ENCODE peak calls at places on chromosomes 11 and 22, in eight cellular contexts. One of them, this sample, is unnamed.

GRCh38 chr11:63765688-63766241 is 2.8 kb downstream of the ZFTA start:
- DNase-seq in dorsolateral prefrontal cortex: no peak
- DNase-seq in SJSA1: no peak
- DNase-seq in ovary: peak
- DNase-seq in left ventricle myocardium inferior: no peak
- DNase-seq in naive thymus-derived CD4-positive, alpha-beta T cell: no peak
- DNase-seq in brain microvascular endothelial cell: no peak
- DNase-seq in lung: no peak
- DNase-seq in this sample: peak

GRCh38 chr11:57514538-57515331 is 767 bp downstream of the SLC43A1 start:
- DNase-seq in ovary: peak
- DNase-seq in lung: peak
- DNase-seq in brain microvascular endothelial cell: peak
- DNase-seq in naive thymus-derived CD4-positive, alpha-beta T cell: peak
- DNase-seq in SJSA1: peak
- DNase-seq in dorsolateral prefrontal cortex: no peak
- DNase-seq in left ventricle myocardium inferior: peak
- DNase-seq in this sample: peak

GRCh38 chr11:11608783-11609232 is 13.0 kb downstream of the GALNT18 start:
- DNase-seq in dorsolateral prefrontal cortex: no peak
- DNase-seq in left ventricle myocardium inferior: no peak
- DNase-seq in naive thymus-derived CD4-positive, alpha-beta T cell: peak
- DNase-seq in ovary: no peak
- DNase-seq in lung: no peak
- DNase-seq in SJSA1: peak
- DNase-seq in brain microvascular endothelial cell: no peak
- DNase-seq in this sample: no peak

GRCh38 chr11:22778642-22779041 is 51.0 kb downstream of the SVIP start:
- DNase-seq in brain microvascular endothelial cell: no peak
- DNase-seq in naive thymus-derived CD4-positive, alpha-beta T cell: no peak
- DNase-seq in lung: no peak
- DNase-seq in left ventricle myocardium inferior: no peak
- DNase-seq in ovary: no peak
- DNase-seq in SJSA1: no peak
- DNase-seq in dorsolateral prefrontal cortex: no peak
- DNase-seq in this sample: no peak

GRCh38 chr11:72189448-72190250 is 2.3 kb upstream of the FOLR1 start:
- DNase-seq in left ventricle myocardium inferior: no peak
- DNase-seq in SJSA1: no peak
- DNase-seq in ovary: no peak
- DNase-seq in brain microvascular endothelial cell: no peak
- DNase-seq in dorsolateral prefrontal cortex: no peak
- DNase-seq in lung: peak
- DNase-seq in naive thymus-derived CD4-positive, alpha-beta T cell: no peak
- DNase-seq in this sample: peak

GRCh38 chr11:14380947-14381555 is 22.1 kb upstream of the RRAS2 start:
- DNase-seq in naive thymus-derived CD4-positive, alpha-beta T cell: peak
- DNase-seq in SJSA1: peak
- DNase-seq in lung: peak
- DNase-seq in left ventricle myocardium inferior: peak
- DNase-seq in ovary: peak
- DNase-seq in dorsolateral prefrontal cortex: peak
- DNase-seq in brain microvascular endothelial cell: no peak
- DNase-seq in this sample: peak

GRCh38 chr22:36729321-36729720 is 25.8 kb upstream of the CACNG2 start:
- DNase-seq in SJSA1: no peak
- DNase-seq in lung: no peak
- DNase-seq in brain microvascular endothelial cell: no peak
- DNase-seq in left ventricle myocardium inferior: no peak
- DNase-seq in ovary: no peak
- DNase-seq in naive thymus-derived CD4-positive, alpha-beta T cell: no peak
- DNase-seq in dorsolateral prefrontal cortex: no peak
- DNase-seq in this sample: no peak

GRCh38 chr11:62574363-62575057 is 819 bp upstream of the EEF1G start:
- DNase-seq in naive thymus-derived CD4-positive, alpha-beta T cell: no peak
- DNase-seq in left ventricle myocardium inferior: peak
- DNase-seq in SJSA1: no peak
- DNase-seq in dorsolateral prefrontal cortex: peak
- DNase-seq in brain microvascular endothelial cell: no peak
- DNase-seq in ovary: peak
- DNase-seq in lung: no peak
- DNase-seq in this sample: peak

GRCh38 chr11:96002754-96003290 is 78.9 kb upstream of the MTMR2 start:
- DNase-seq in left ventricle myocardium inferior: no peak
- DNase-seq in ovary: no peak
- DNase-seq in naive thymus-derived CD4-positive, alpha-beta T cell: no peak
- DNase-seq in brain microvascular endothelial cell: no peak
- DNase-seq in dorsolateral prefrontal cortex: no peak
- DNase-seq in lung: no peak
- DNase-seq in SJSA1: no peak
- DNase-seq in this sample: no peak

GRCh38 chr11:36065436-36065835 is 121.6 kb downstream of the LDLRAD3 start:
- DNase-seq in SJSA1: no peak
- DNase-seq in dorsolateral prefrontal cortex: no peak
- DNase-seq in ovary: no peak
- DNase-seq in left ventricle myocardium inferior: no peak
- DNase-seq in naive thymus-derived CD4-positive, alpha-beta T cell: no peak
- DNase-seq in brain microvascular endothelial cell: peak
- DNase-seq in lung: no peak
- DNase-seq in this sample: no peak

GRCh38 chr11:13238879-13239514 is 38.6 kb upstream of the BMAL1 start:
- DNase-seq in brain microvascular endothelial cell: peak
- DNase-seq in lung: peak
- DNase-seq in SJSA1: peak
- DNase-seq in ovary: peak
- DNase-seq in dorsolateral prefrontal cortex: no peak
- DNase-seq in naive thymus-derived CD4-positive, alpha-beta T cell: peak
- DNase-seq in left ventricle myocardium inferior: peak
- DNase-seq in this sample: peak

GRCh38 chr11:13233173-13233572 is 44.4 kb upstream of the BMAL1 start:
- DNase-seq in dorsolateral prefrontal cortex: no peak
- DNase-seq in lung: no peak
- DNase-seq in naive thymus-derived CD4-positive, alpha-beta T cell: no peak
- DNase-seq in left ventricle myocardium inferior: no peak
- DNase-seq in brain microvascular endothelial cell: no peak
- DNase-seq in SJSA1: no peak
- DNase-seq in ovary: no peak
- DNase-seq in this sample: no peak

GRCh38 chr11:13235895-13236294 is 41.7 kb upstream of the BMAL1 start:
- DNase-seq in lung: no peak
- DNase-seq in naive thymus-derived CD4-positive, alpha-beta T cell: no peak
- DNase-seq in left ventricle myocardium inferior: no peak
- DNase-seq in brain microvascular endothelial cell: no peak
- DNase-seq in ovary: no peak
- DNase-seq in dorsolateral prefrontal cortex: no peak
- DNase-seq in SJSA1: no peak
- DNase-seq in this sample: no peak
- H3K4me3 ChIP-seq in lung: no peak
- H3K4me3 ChIP-seq in naive thymus-derived CD4-positive, alpha-beta T cell: no peak
- H3K4me3 ChIP-seq in left ventricle myocardium inferior: no peak
- H3K4me3 ChIP-seq in brain microvascular endothelial cell: no peak
- H3K4me3 ChIP-seq in ovary: no peak
- H3K4me3 ChIP-seq in dorsolateral prefrontal cortex: no peak
- H3K4me3 ChIP-seq in SJSA1: no peak
- H3K4me3 ChIP-seq in this sample: no peak

GRCh38 chr22:30695871-30696655 is 1.4 kb downstream of the OSBP2 start:
- DNase-seq in SJSA1: no peak
- DNase-seq in brain microvascular endothelial cell: no peak
- DNase-seq in dorsolateral prefrontal cortex: peak
- DNase-seq in naive thymus-derived CD4-positive, alpha-beta T cell: no peak
- DNase-seq in ovary: no peak
- DNase-seq in lung: no peak
- DNase-seq in left ventricle myocardium inferior: no peak
- DNase-seq in this sample: no peak

GRCh38 chr22:30694638-30695350 is at the start of gene OSBP2:
- DNase-seq in lung: peak
- DNase-seq in dorsolateral prefrontal cortex: peak
- DNase-seq in SJSA1: no peak
- DNase-seq in ovary: peak
- DNase-seq in brain microvascular endothelial cell: no peak
- DNase-seq in left ventricle myocardium inferior: peak
- DNase-seq in naive thymus-derived CD4-positive, alpha-beta T cell: peak
- DNase-seq in this sample: peak

GRCh38 chr22:30695351-30695762 is 683 bp downstream of the OSBP2 start:
- DNase-seq in lung: no peak
- DNase-seq in brain microvascular endothelial cell: no peak
- DNase-seq in dorsolateral prefrontal cortex: peak
- DNase-seq in SJSA1: no peak
- DNase-seq in ovary: no peak
- DNase-seq in left ventricle myocardium inferior: no peak
- DNase-seq in naive thymus-derived CD4-positive, alpha-beta T cell: no peak
- DNase-seq in this sample: peak

GRCh38 chr22:30691204-30691603 is 3.5 kb upstream of the OSBP2 start:
- DNase-seq in lung: no peak
- DNase-seq in SJSA1: no peak
- DNase-seq in ovary: no peak
- DNase-seq in brain microvascular endothelial cell: no peak
- DNase-seq in dorsolateral prefrontal cortex: no peak
- DNase-seq in naive thymus-derived CD4-positive, alpha-beta T cell: no peak
- DNase-seq in left ventricle myocardium inferior: no peak
- DNase-seq in this sample: no peak

DNA sequence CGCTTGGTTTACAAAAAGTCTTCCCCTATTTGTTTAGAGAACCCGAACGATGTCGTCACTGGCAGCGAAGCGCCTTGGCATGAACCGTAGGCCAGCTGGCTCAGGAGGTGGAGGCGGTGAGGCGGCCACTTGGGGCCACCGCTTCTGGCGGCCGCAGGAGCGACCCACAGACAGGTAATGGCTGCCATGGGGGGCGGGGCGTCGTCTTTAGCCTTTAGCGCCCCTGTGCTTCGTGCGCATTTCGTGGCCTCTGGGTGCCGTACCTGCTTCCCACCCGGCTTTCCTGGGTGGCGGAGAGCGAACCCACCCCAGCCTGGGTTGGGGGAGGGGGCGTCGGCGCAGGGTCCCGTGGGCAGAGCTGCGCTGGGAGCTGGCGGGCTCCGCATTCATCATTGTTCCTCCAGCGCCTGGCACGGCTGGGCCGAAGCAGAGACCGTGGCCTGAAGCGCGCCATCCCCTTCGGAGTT is 470 bp upstream of the OSBP2 start:
- DNase-seq in brain microvascular endothelial cell: no peak
- DNase-seq in lung: peak
- DNase-seq in SJSA1: no peak
- DNase-seq in ovary: peak
- DNase-seq in dorsolateral prefrontal cortex: peak
- DNase-seq in naive thymus-derived CD4-positive, alpha-beta T cell: peak
- DNase-seq in left ventricle myocardium inferior: peak
- DNase-seq in this sample: peak
- H3K27ac ChIP-seq in brain microvascular endothelial cell: no peak
- H3K27ac ChIP-seq in lung: peak
- H3K27ac ChIP-seq in SJSA1: no peak
- H3K27ac ChIP-seq in ovary: no peak
- H3K27ac ChIP-seq in dorsolateral prefrontal cortex: peak
- H3K27ac ChIP-seq in naive thymus-derived CD4-positive, alpha-beta T cell: peak
- H3K27ac ChIP-seq in left ventricle myocardium inferior: peak
- H3K27ac ChIP-seq in this sample: peak

GRCh38 chr11:8767466-8768142 is 85.0 kb downstream of the RPL27A start:
- DNase-seq in ovary: no peak
- DNase-seq in dorsolateral prefrontal cortex: no peak
- DNase-seq in left ventricle myocardium inferior: no peak
- DNase-seq in lung: no peak
- DNase-seq in brain microvascular endothelial cell: no peak
- DNase-seq in naive thymus-derived CD4-positive, alpha-beta T cell: no peak
- DNase-seq in SJSA1: peak
- DNase-seq in this sample: no peak

GRCh38 chr11:8765294-8765693 is 82.7 kb downstream of the RPL27A start:
- DNase-seq in dorsolateral prefrontal cortex: no peak
- DNase-seq in SJSA1: peak
- DNase-seq in naive thymus-derived CD4-positive, alpha-beta T cell: no peak
- DNase-seq in ovary: no peak
- DNase-seq in lung: no peak
- DNase-seq in brain microvascular endothelial cell: peak
- DNase-seq in left ventricle myocardium inferior: no peak
- DNase-seq in this sample: no peak

GRCh38 chr11:8766993-8767374 is 84.4 kb downstream of the RPL27A start:
- DNase-seq in naive thymus-derived CD4-positive, alpha-beta T cell: no peak
- DNase-seq in left ventricle myocardium inferior: no peak
- DNase-seq in lung: no peak
- DNase-seq in brain microvascular endothelial cell: no peak
- DNase-seq in dorsolateral prefrontal cortex: no peak
- DNase-seq in SJSA1: no peak
- DNase-seq in ovary: no peak
- DNase-seq in this sample: no peak

GRCh38 chr11:8766043-8766992 is 83.7 kb downstream of the RPL27A start:
- DNase-seq in ovary: no peak
- DNase-seq in naive thymus-derived CD4-positive, alpha-beta T cell: no peak
- DNase-seq in dorsolateral prefrontal cortex: no peak
- DNase-seq in lung: no peak
- DNase-seq in left ventricle myocardium inferior: no peak
- DNase-seq in brain microvascular endothelial cell: peak
- DNase-seq in SJSA1: peak
- DNase-seq in this sample: no peak

DNA sequence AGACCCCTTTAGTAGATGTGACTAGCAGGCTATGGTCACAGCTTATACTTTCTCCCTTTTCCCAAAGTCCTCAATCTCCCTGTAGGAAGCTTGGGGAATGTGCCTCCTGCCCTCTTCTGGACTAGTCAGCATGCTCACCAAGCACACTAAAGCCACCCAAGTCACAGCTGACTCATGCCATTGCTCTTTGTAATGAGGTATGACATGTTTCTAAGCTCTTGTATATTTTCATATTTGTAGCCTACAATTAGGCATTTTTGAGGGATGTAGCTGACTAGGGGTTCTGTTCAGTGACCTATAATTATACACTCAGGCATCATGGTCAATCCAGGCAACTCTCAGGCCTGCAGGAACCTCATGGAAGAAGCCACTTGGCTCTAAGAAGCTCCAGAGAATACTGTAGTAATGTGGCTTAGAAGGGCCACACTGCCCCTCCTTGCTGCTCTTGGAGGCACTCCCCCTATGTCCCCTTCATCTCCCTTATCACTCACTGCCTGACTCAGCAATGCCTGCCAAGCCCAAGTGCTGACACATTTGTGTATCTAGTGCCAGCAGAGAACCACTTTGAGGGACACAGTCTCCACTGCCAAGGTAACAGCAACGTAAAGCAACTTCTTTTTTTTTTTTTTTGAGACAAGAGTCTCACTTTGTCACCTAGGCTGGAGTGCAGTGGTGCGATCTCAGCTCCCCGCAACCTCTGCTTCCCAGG is 86.2 kb downstream of the RPL27A start:
- DNase-seq in lung: peak
- DNase-seq in ovary: no peak
- DNase-seq in SJSA1: peak
- DNase-seq in brain microvascular endothelial cell: peak
- DNase-seq in left ventricle myocardium inferior: peak
- DNase-seq in dorsolateral prefrontal cortex: no peak
- DNase-seq in naive thymus-derived CD4-positive, alpha-beta T cell: no peak
- DNase-seq in this sample: peak
- H3K4me3 ChIP-seq in lung: no peak
- H3K4me3 ChIP-seq in ovary: no peak
- H3K4me3 ChIP-seq in SJSA1: no peak
- H3K4me3 ChIP-seq in brain microvascular endothelial cell: no peak
- H3K4me3 ChIP-seq in left ventricle myocardium inferior: no peak
- H3K4me3 ChIP-seq in dorsolateral prefrontal cortex: no peak
- H3K4me3 ChIP-seq in naive thymus-derived CD4-positive, alpha-beta T cell: no peak
- H3K4me3 ChIP-seq in this sample: no peak

DNA sequence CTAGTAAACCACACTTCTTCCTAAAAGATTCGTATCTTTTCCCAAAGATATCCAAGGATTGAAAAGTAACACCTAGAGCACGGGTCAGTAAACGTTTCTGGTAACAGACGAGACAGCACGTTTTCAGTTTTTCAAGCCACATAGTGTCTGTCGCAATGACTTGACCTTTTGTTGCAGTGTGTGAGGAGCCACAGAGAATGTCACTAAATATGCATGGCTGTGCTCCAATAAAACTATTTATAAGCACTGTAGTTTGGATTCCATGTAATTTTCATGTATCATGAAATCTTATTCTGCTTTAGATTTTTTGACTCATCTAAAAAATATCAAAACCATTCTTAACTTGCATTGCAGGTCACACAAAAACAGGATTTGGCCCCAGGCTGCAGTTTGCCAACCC is 18.3 kb upstream of the MICAL3 start:
- DNase-seq in lung: no peak
- DNase-seq in left ventricle myocardium inferior: no peak
- DNase-seq in ovary: no peak
- DNase-seq in dorsolateral prefrontal cortex: no peak
- DNase-seq in naive thymus-derived CD4-positive, alpha-beta T cell: no peak
- DNase-seq in SJSA1: no peak
- DNase-seq in brain microvascular endothelial cell: no peak
- DNase-seq in this sample: no peak
- H3K27ac ChIP-seq in lung: no peak
- H3K27ac ChIP-seq in left ventricle myocardium inferior: peak
- H3K27ac ChIP-seq in ovary: no peak
- H3K27ac ChIP-seq in dorsolateral prefrontal cortex: peak
- H3K27ac ChIP-seq in naive thymus-derived CD4-positive, alpha-beta T cell: no peak
- H3K27ac ChIP-seq in SJSA1: no peak
- H3K27ac ChIP-seq in brain microvascular endothelial cell: no peak
- H3K27ac ChIP-seq in this sample: no peak

This sample was measured in pancreas.